ENCODE peak calls at places on chromosome 14, in five cellular contexts. One of them, this sample, is unnamed.

GRCh38 chr14:73935666-73936065 is 14.2 kb downstream of the FAM161B start:
- DNase-seq in neuronal stem cell: no peak
- DNase-seq in IMR-90: no peak
- DNase-seq in trophoblast cell: peak; percentile 58
- DNase-seq in H1: no peak
- DNase-seq in this sample: peak; percentile 18

GRCh38 chr14:56304456-56304855 is 186.2 kb downstream of the PELI2 start:
- DNase-seq in neuronal stem cell: no peak
- DNase-seq in IMR-90: no peak
- DNase-seq in H1: no peak
- DNase-seq in trophoblast cell: no peak
- DNase-seq in this sample: no peak

GRCh38 chr14:41280745-41281144 is 325.9 kb upstream of the LRFN5 start:
- DNase-seq in H1: no peak
- DNase-seq in trophoblast cell: peak; percentile 58
- DNase-seq in neuronal stem cell: no peak
- DNase-seq in IMR-90: no peak
- DNase-seq in this sample: peak; percentile 46

GRCh38 chr14:67800743-67801142 is 15.6 kb downstream of the ZFYVE26 start:
- DNase-seq in neuronal stem cell: no peak
- DNase-seq in H1: no peak
- DNase-seq in trophoblast cell: no peak
- DNase-seq in IMR-90: no peak
- DNase-seq in this sample: no peak

GRCh38 chr14:56205906-56206305 is 87.7 kb downstream of the PELI2 start:
- DNase-seq in H1: no peak
- DNase-seq in neuronal stem cell: no peak
- DNase-seq in IMR-90: no peak
- DNase-seq in trophoblast cell: no peak
- DNase-seq in this sample: no peak

GRCh38 chr14:60092516-60092915 is 793 bp downstream of the PCNX4 start:
- DNase-seq in IMR-90: peak; percentile 41
- DNase-seq in trophoblast cell: no peak
- DNase-seq in H1: no peak
- DNase-seq in neuronal stem cell: no peak
- DNase-seq in this sample: peak; percentile 54

GRCh38 chr14:77123381-77124344 is 17.9 kb downstream of the ZDHHC22 start:
- DNase-seq in trophoblast cell: peak; percentile 84
- DNase-seq in neuronal stem cell: no peak
- DNase-seq in IMR-90: no peak
- DNase-seq in H1: no peak
- DNase-seq in this sample: no peak

GRCh38 chr14:47790477-47790876 is 115.1 kb upstream of the MDGA2 start:
- DNase-seq in H1: no peak
- DNase-seq in trophoblast cell: no peak
- DNase-seq in IMR-90: no peak
- DNase-seq in neuronal stem cell: no peak
- DNase-seq in this sample: no peak

GRCh38 chr14:71591929-71592328 is 340.3 kb upstream of the RGS6 start:
- DNase-seq in neuronal stem cell: no peak
- DNase-seq in H1: no peak
- DNase-seq in trophoblast cell: no peak
- DNase-seq in IMR-90: peak; percentile 64
- DNase-seq in this sample: peak; percentile 56

GRCh38 chr14:78450945-78451344 is 280.8 kb downstream of the NRXN3 start:
- DNase-seq in neuronal stem cell: no peak
- DNase-seq in IMR-90: no peak
- DNase-seq in H1: no peak
- DNase-seq in trophoblast cell: no peak
- DNase-seq in this sample: no peak

GRCh38 chr14:37584211-37585100 is 10.6 kb downstream of the FOXA1 start:
- DNase-seq in neuronal stem cell: no peak
- DNase-seq in trophoblast cell: no peak
- DNase-seq in IMR-90: no peak
- DNase-seq in H1: no peak
- DNase-seq in this sample: no peak

GRCh38 chr14:70536830-70537229 is 2.0 kb upstream of the ADAM20 start:
- DNase-seq in trophoblast cell: no peak
- DNase-seq in neuronal stem cell: no peak
- DNase-seq in IMR-90: no peak
- DNase-seq in H1: no peak
- DNase-seq in this sample: no peak

GRCh38 chr14:79584679-79585078 is 626.6 kb downstream of the DIO2 start:
- DNase-seq in trophoblast cell: peak; percentile 52
- DNase-seq in IMR-90: peak; percentile 98
- DNase-seq in H1: no peak
- DNase-seq in neuronal stem cell: no peak
- DNase-seq in this sample: peak; percentile 90

GRCh38 chr14:75715926-75716780 is 55.1 kb downstream of the TTLL5 start:
- DNase-seq in trophoblast cell: no peak
- DNase-seq in neuronal stem cell: no peak
- DNase-seq in IMR-90: peak; percentile 98
- DNase-seq in H1: no peak
- DNase-seq in this sample: peak; percentile 92

GRCh38 chr14:75315143-75315542 is 36.5 kb downstream of the FOS start:
- DNase-seq in H1: no peak
- DNase-seq in trophoblast cell: no peak
- DNase-seq in neuronal stem cell: no peak
- DNase-seq in IMR-90: peak; percentile 52
- DNase-seq in this sample: no peak

GRCh38 chr14:75615200-75615599 is 36.8 kb downstream of the FLVCR2 start:
- DNase-seq in IMR-90: no peak
- DNase-seq in H1: no peak
- DNase-seq in neuronal stem cell: no peak
- DNase-seq in trophoblast cell: peak; percentile 56
- DNase-seq in this sample: no peak

GRCh38 chr14:67186789-67187188 is 2.5 kb upstream of the GARIN2 start:
- DNase-seq in H1: no peak
- DNase-seq in trophoblast cell: peak; percentile 53
- DNase-seq in neuronal stem cell: no peak
- DNase-seq in IMR-90: peak; percentile 34
- DNase-seq in this sample: peak; percentile 15

GRCh38 chr14:102415671-102416070 is 52.9 kb downstream of the TECPR2 start:
- DNase-seq in trophoblast cell: no peak
- DNase-seq in H1: no peak
- DNase-seq in neuronal stem cell: no peak
- DNase-seq in IMR-90: no peak
- DNase-seq in this sample: no peak

GRCh38 chr14:26191123-26191522 is 406.7 kb downstream of the NOVA1 start:
- DNase-seq in IMR-90: no peak
- DNase-seq in H1: no peak
- DNase-seq in trophoblast cell: no peak
- DNase-seq in neuronal stem cell: no peak
- DNase-seq in this sample: peak; percentile 8

GRCh38 chr14:85428926-85429325 is 101.0 kb upstream of the FLRT2 start:
- DNase-seq in trophoblast cell: no peak
- DNase-seq in H1: no peak
- DNase-seq in IMR-90: peak; percentile 43
- DNase-seq in neuronal stem cell: no peak
- DNase-seq in this sample: no peak

GRCh38 chr14:84453541-84453940 is 1076.4 kb upstream of the FLRT2 start:
- DNase-seq in trophoblast cell: no peak
- DNase-seq in H1: no peak
- DNase-seq in IMR-90: no peak
- DNase-seq in neuronal stem cell: no peak
- DNase-seq in this sample: no peak

GRCh38 chr14:102215071-102215470 is 75.4 kb downstream of the WDR20 start:
- DNase-seq in trophoblast cell: no peak
- DNase-seq in IMR-90: peak; percentile 84
- DNase-seq in neuronal stem cell: no peak
- DNase-seq in H1: no peak
- DNase-seq in this sample: no peak

GRCh38 chr14:66645716-66646115 is 137.8 kb downstream of the GPHN start:
- DNase-seq in H1: no peak
- DNase-seq in trophoblast cell: no peak
- DNase-seq in neuronal stem cell: no peak
- DNase-seq in IMR-90: peak; percentile 8
- DNase-seq in this sample: no peak

GRCh38 chr14:53715390-53715730 is 241.3 kb downstream of the BMP4 start:
- DNase-seq in IMR-90: peak; percentile 28
- DNase-seq in neuronal stem cell: no peak
- DNase-seq in trophoblast cell: peak; percentile 17
- DNase-seq in H1: no peak
- DNase-seq in this sample: peak; percentile 73

GRCh38 chr14:99481745-99482099 is 513 bp downstream of the CCNK start:
- DNase-seq in trophoblast cell: peak; percentile 61
- DNase-seq in neuronal stem cell: no peak
- DNase-seq in IMR-90: peak; percentile 39
- DNase-seq in H1: no peak
- DNase-seq in this sample: peak; percentile 68

GRCh38 chr14:75655235-75655634 is 5.4 kb downstream of the ERG28 start:
- DNase-seq in H1: no peak
- DNase-seq in trophoblast cell: no peak
- DNase-seq in IMR-90: no peak
- DNase-seq in neuronal stem cell: no peak
- DNase-seq in this sample: no peak

GRCh38 chr14:85867450-85867849 is 337.5 kb downstream of the FLRT2 start:
- DNase-seq in H1: no peak
- DNase-seq in trophoblast cell: peak; percentile 1
- DNase-seq in neuronal stem cell: no peak
- DNase-seq in IMR-90: no peak
- DNase-seq in this sample: no peak

GRCh38 chr14:95344536-95344935 is 24.8 kb upstream of the CLMN start:
- DNase-seq in IMR-90: no peak
- DNase-seq in trophoblast cell: no peak
- DNase-seq in H1: no peak
- DNase-seq in neuronal stem cell: no peak
- DNase-seq in this sample: no peak

GRCh38 chr14:37048666-37049071 is 123.7 kb downstream of the SLC25A21 start:
- DNase-seq in trophoblast cell: no peak
- DNase-seq in H1: no peak
- DNase-seq in IMR-90: peak; percentile 20
- DNase-seq in neuronal stem cell: no peak
- DNase-seq in this sample: no peak

GRCh38 chr14:19920021-19920657 is at the start of gene OR4K5:
- DNase-seq in IMR-90: no peak
- DNase-seq in neuronal stem cell: no peak
- DNase-seq in H1: no peak
- DNase-seq in trophoblast cell: no peak
- DNase-seq in this sample: no peak

GRCh38 chr14:19917243-19917642 is 3.2 kb upstream of the OR4K5 start:
- DNase-seq in trophoblast cell: no peak
- DNase-seq in H1: no peak
- DNase-seq in IMR-90: no peak
- DNase-seq in neuronal stem cell: no peak
- DNase-seq in this sample: no peak

GRCh38 chr14:19918553-19919264 is 1.7 kb upstream of the OR4K5 start:
- DNase-seq in IMR-90: no peak
- DNase-seq in trophoblast cell: no peak
- DNase-seq in neuronal stem cell: no peak
- DNase-seq in H1: no peak
- DNase-seq in this sample: no peak

DNA sequence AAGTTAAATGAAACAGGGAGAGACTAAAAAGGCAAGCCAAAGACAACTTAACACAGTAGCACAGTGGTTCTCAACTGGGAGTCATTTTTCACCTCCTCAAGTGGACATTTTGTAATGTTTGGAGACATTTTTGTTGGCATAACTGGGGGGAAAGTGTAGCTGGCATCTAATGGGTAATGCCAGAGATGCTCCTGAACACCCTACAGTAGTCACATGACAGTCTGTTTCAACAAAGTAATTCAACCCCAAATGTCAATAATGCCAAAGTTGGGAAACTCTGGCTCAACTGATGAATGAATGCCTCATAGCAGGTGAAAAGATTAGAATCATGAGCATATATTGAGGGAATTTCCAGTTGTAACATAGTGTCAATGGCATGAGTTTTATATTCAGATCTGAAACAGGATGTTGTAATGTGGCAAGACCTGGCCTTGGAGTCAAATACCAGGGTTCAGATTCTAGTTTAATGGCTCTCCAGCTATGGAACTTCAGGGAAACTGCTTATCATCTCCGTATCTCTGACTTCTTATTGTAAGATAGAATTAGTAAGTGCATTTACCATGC is 2.4 kb upstream of the OR4K5 start:
- DNase-seq in neuronal stem cell: no peak
- DNase-seq in trophoblast cell: peak; percentile 52
- DNase-seq in H1: no peak
- DNase-seq in IMR-90: no peak
- DNase-seq in this sample: no peak
- H3K9me3 ChIP-seq in neuronal stem cell: no peaks in the 10 kb centered on the region
- H3K9me3 ChIP-seq in trophoblast cell: peaks cover 1% of the 10 kb centered on the region
- H3K9me3 ChIP-seq in H1: peaks cover 53% of the 10 kb centered on the region
- H3K9me3 ChIP-seq in IMR-90: peaks cover 20% of the 10 kb centered on the region
- H3K9me3 ChIP-seq in this sample: peaks cover 5% of the 10 kb centered on the region

GRCh38 chr14:91509878-91510170 is 286 bp downstream of the PPP4R3A start:
- DNase-seq in neuronal stem cell: no peak
- DNase-seq in IMR-90: no peak
- DNase-seq in H1: no peak
- DNase-seq in trophoblast cell: no peak
- DNase-seq in this sample: no peak
- H3K14ac ChIP-seq in neuronal stem cell: peak overlapping the region; percentile 56
- H3K14ac ChIP-seq in IMR-90: peak overlapping the region; percentile 98
- H3K14ac ChIP-seq in H1: no peak overlapping the region
- H3K14ac ChIP-seq in trophoblast cell: peak overlapping the region; percentile 99
- H3K14ac ChIP-seq in this sample: peak overlapping the region; percentile 94

GRCh38 chr14:89576132-89576923 is 159.3 kb upstream of the FOXN3 start:
- DNase-seq in neuronal stem cell: no peak
- DNase-seq in IMR-90: peak; percentile 7
- DNase-seq in trophoblast cell: no peak
- DNase-seq in H1: no peak
- DNase-seq in this sample: no peak
- H3K4me3 ChIP-seq in neuronal stem cell: no peak overlapping the region
- H3K4me3 ChIP-seq in IMR-90: no peak overlapping the region
- H3K4me3 ChIP-seq in trophoblast cell: no peak overlapping the region
- H3K4me3 ChIP-seq in H1: no peak overlapping the region
- H3K4me3 ChIP-seq in this sample: no peak overlapping the region

DNA sequence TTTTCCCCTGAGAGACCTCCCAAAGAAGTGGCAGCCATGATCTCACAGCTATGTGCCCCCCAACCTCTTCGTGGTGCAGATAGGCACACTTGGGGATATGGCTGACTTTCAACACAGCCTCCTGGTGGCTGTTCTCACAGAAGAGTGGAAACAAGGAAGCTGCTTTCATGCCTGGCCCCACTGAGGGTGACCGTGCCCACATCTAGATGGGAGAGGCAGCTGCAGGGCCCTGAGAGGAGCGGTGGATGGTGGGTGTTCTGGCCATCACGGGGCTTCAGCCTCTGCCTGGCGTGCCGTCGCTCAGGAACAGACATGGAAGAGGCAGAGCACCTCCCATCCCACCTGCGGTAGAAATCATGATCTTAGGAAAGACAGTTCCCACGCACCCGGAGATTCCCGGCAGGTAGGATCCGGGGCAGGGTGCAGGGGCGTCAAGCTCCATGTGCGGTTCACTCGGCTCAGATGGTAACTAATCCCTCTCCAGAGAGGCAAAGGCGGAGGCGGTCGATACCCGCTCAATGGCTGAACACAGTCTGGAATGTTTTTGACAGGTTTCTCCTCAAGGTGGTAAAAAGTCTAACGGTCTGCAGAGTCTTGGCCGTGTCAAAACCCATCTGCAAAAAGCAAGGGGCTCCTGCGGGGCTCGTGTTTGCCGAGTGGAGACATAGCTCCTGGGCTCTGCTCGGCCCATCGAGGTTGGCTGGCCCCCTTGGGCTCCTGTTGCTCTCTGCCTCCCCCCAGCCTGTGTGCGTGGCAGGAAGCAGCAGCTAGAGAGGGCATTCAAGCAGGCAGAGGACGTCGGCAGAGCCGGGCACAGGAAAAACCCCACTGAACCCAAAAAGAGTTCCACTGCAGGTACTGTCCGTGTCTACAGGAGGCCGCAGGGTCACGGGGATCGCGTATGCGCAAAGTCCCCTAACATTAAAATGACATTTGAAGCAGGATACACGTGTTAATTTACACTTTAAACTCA is 225.2 kb upstream of the RTL1 start:
- DNase-seq in trophoblast cell: no peak
- DNase-seq in H1: no peak
- DNase-seq in IMR-90: no peak
- DNase-seq in neuronal stem cell: no peak
- DNase-seq in this sample: no peak
- H3K9me3 ChIP-seq in trophoblast cell: peaks cover 3% of the 10 kb centered on the region
- H3K9me3 ChIP-seq in H1: no peaks in the 10 kb centered on the region
- H3K9me3 ChIP-seq in IMR-90: peaks cover 3% of the 10 kb centered on the region
- H3K9me3 ChIP-seq in neuronal stem cell: no peaks in the 10 kb centered on the region
- H3K9me3 ChIP-seq in this sample: no peaks in the 10 kb centered on the region

This sample was measured in mesenchymal stem cell.